ENCODE peak calls at places on chromosomes 5 and 9, in four cellular contexts. B, X, D and Y are unnamed samples.

GRCh38 chr9:124351672-124352468 is 63.4 kb downstream of the PSMB7 start:
- DNase-seq in X (no peak), B (no peak), D (no peak), Y (no peak)

GRCh38 chr9:124332756-124333155 is 75.0 kb downstream of the NEK6 start:
- DNase-seq in B (no peak), X (no peak), D (no peak), Y (no peak)

GRCh38 chr5:163658702-163659567 is 153.5 kb downstream of the MAT2B start:
- DNase-seq in D (no peak), X (no peak), B (no peak), Y (no peak)

GRCh38 chr9:121577201-121577600 is 74.2 kb upstream of the DAB2IP start:
- DNase-seq in B (no peak), X (no peak), D (no peak), Y (no peak)

GRCh38 chr9:33297455-33297854 is 7.1 kb downstream of the NFX1 start:
- DNase-seq in D (no peak), B (no peak), X (no peak), Y (no peak)

GRCh38 chr5:62354028-62354874 is 48.2 kb downstream of the KIF2A start:
- DNase-seq in X (no peak), B (peak), D (peak), Y (peak)

GRCh38 chr5:56712895-56713565 is 102.3 kb upstream of the MAP3K1 start:
- DNase-seq in B (no peak), X (no peak), D (no peak), Y (no peak)

GRCh38 chr9:87122947-87123685 is 175.8 kb upstream of the GAS1 start:
- DNase-seq in X (no peak), B (peak), D (no peak), Y (no peak)

GRCh38 chr9:128102861-128103588 is 24.5 kb downstream of the PTGES2 start:
- DNase-seq in X (no peak), D (no peak), B (no peak), Y (no peak)

GRCh38 chr9:125785187-125785840 is 38.1 kb downstream of the PBX3 start:
- DNase-seq in D (no peak), X (no peak), B (no peak), Y (no peak)

GRCh38 chr9:20569525-20569924 is 52.8 kb downstream of the MLLT3 start:
- DNase-seq in X (no peak), B (no peak), D (no peak), Y (no peak)

GRCh38 chr5:87120518-87121314 is 147.0 kb upstream of the RASA1 start:
- DNase-seq in B (peak), X (no peak), D (no peak), Y (peak)

GRCh38 chr5:158026248-158027031 is 167.5 kb upstream of the CLINT1 start:
- DNase-seq in D (no peak), B (peak), X (no peak), Y (no peak)

GRCh38 chr9:75903785-75904360 is 13.4 kb downstream of the PCSK5 start:
- DNase-seq in D (no peak), B (peak), X (no peak), Y (no peak)

GRCh38 chr5:151058891-151059611 is 21.8 kb downstream of the TNIP1 start:
- DNase-seq in D (no peak), X (no peak), B (no peak), Y (no peak)

GRCh38 chr5:151772868-151773561 is 1.3 kb downstream of the G3BP1 start:
- DNase-seq in D (no peak), B (peak), X (no peak), Y (no peak)

GRCh38 chr9:89364664-89365531 is 46.6 kb downstream of the SECISBP2 start:
- DNase-seq in X (no peak), D (no peak), B (no peak), Y (no peak)

GRCh38 chr9:124939944-124940343 is 939 bp downstream of the GOLGA1 start:
- DNase-seq in D (no peak), X (no peak), B (no peak), Y (no peak)

GRCh38 chr9:136945333-136946227 is 537 bp downstream of the C8G start:
- DNase-seq in B (no peak), D (no peak), X (no peak), Y (no peak)

GRCh38 chr9:133071484-133072150 is 9.8 kb downstream of the CEL start:
- DNase-seq in X (no peak), D (no peak), B (no peak), Y (no peak)

GRCh38 chr9:33162721-33163311 is 4.3 kb downstream of the B4GALT1 start:
- DNase-seq in D (no peak), X (no peak), B (peak), Y (no peak)

GRCh38 chr9:121269030-121269887 is 1.3 kb downstream of the GSN start:
- DNase-seq in D (peak), B (no peak), X (no peak), Y (no peak)

GRCh38 chr5:146697211-146697610 is 181.2 kb upstream of the GPR151 start:
- DNase-seq in B (no peak), X (no peak), D (no peak), Y (no peak)

GRCh38 chr9:21244841-21245240 is 5.0 kb upstream of the IFNA14 start:
- DNase-seq in B (no peak), D (no peak), X (no peak), Y (no peak)

DNA sequence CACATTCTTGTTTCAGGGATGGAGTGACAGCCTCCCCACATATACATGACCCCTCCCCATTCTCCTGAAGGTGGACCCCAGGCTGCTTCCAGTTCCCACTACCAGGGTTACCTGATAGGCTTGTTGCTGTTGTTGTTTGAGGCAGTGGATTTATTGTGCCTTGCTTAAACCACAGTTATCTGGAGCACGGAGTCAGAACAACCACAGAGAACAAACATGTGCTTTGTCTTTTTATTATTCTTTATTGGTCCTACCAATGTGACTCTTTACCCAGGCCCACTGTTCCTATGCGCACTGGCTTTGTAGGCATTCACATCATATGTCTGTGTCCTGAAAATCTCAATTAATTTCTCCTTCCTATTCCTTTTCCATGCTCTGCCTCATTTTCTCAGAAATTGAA is 41.2 kb upstream of the IPPK start:
- DNase-seq in B (no peak), D (no peak), X (no peak), Y (no peak)
- H3K27ac ChIP-seq in B (no peak), D (no peak), X (no peak), Y (no peak)

GRCh38 chr9:104725014-104725413 is 22.5 kb upstream of the NIPSNAP3A start:
- DNase-seq in B (no peak), D (no peak), X (no peak), Y (no peak)
- TF ChIP-seq CTCF in B (no peak), D (no peak), X (no peak), Y (no peak)

GRCh38 chr9:81002242-81002641 is 687.1 kb downstream of the TLE1 start:
- DNase-seq in D (no peak), X (no peak), B (no peak), Y (no peak)
- H3K4me3 ChIP-seq in D (no peak), X (no peak), B (no peak), Y (no peak)

GRCh38 chr5:14268738-14269137 is 125.6 kb downstream of the TRIO start:
- DNase-seq in X (no peak), D (no peak), B (peak), Y (no peak)
- H3K27ac ChIP-seq in X (no peak), D (peak), B (peak), Y (peak)

GRCh38 chr5:174755103-174755502 is 30.7 kb downstream of the MSX2 start:
- DNase-seq in X (no peak), B (peak), D (no peak), Y (no peak)
- TF ChIP-seq CTCF in X (no peak), B (peak), D (peak), Y (peak)

GRCh38 chr9:106921989-106922388 is 59.0 kb downstream of the ZNF462 start:
- DNase-seq in D (no peak), B (peak), X (no peak), Y (no peak)
- H3K4me3 ChIP-seq in D (no peak), B (no peak), X (no peak), Y (no peak)

GRCh38 chr5:59123595-59124561 is 541.0 kb downstream of the RAB3C start:
- DNase-seq in B (no peak), D (no peak), X (no peak), Y (no peak)
- H3K27ac ChIP-seq in B (peak), D (no peak), X (peak), Y (no peak)

GRCh38 chr9:77215874-77216273 is 38.5 kb downstream of the VPS13A start:
- DNase-seq in X (no peak), B (peak), D (peak), Y (no peak)
- TF ChIP-seq CTCF in X (no peak), B (peak), D (peak), Y (peak)

DNA sequence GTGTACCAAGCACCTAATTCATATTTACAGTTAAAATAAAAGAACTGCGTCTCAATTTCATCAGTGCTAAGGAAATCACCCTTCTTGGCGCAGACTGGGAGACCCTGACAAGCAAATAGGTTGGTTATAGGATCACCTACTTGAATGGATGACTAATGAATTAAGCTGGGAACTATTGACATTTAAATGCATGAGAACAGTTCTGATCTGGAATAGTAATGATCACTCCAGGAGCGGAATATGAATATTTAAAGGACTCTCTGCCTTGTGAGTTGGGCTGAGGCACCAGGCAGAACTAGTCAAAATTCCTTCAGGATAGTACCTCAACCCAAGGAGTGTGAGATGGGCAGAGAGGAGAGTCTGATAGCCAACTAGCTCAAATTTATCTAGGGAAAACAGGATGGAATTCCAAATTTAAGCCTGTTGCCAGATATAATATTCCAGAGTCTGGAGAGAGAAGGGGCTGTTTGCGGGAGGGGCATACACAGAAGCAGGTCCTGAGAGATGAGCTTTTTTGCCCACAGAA is 364.4 kb downstream of the CSNK1G3 start:
- DNase-seq in D (peak), B (no peak), X (no peak), Y (no peak)
- H3K4me3 ChIP-seq in D (peak), B (no peak), X (no peak), Y (no peak)